ENCODE peak calls at places on chromosome 18, in five cellular contexts. M is IMR-90; Q is AG04449; O is CD8-positive, alpha-beta T cell; P is retinal pigment epithelial cell. X is an unnamed sample.

GRCh38 chr18:62777814-62778213 is 62.5 kb downstream of the PHLPP1 start:
- DNase-seq in Q (no peak), P (no peak), O (no peak), M (peak), X (no peak)

GRCh38 chr18:63040788-63041410 is 278.7 kb downstream of the BCL2 start:
- DNase-seq in P (no peak), Q (no peak), M (no peak), O (no peak), X (no peak)

GRCh38 chr18:31497711-31498449 is at the start of gene DSG2:
- DNase-seq in Q (no peak), P (no peak), O (no peak), M (no peak), X (peak)

GRCh38 chr18:35923939-35924338 is 48.5 kb upstream of the RMP24 start:
- DNase-seq in Q (no peak), M (no peak), P (no peak), O (no peak), X (peak)

GRCh38 chr18:46761054-46761769 is 4.4 kb upstream of the ST8SIA5 start:
- DNase-seq in M (no peak), Q (no peak), P (no peak), O (no peak), X (no peak)

GRCh38 chr18:50848038-50848437 is 28.2 kb upstream of the MRO start:
- DNase-seq in M (no peak), O (no peak), P (no peak), Q (no peak), X (no peak)

GRCh38 chr18:70181015-70181414 is 24.5 kb downstream of the RTTN start:
- DNase-seq in O (no peak), M (peak), P (peak), Q (peak), X (no peak)

GRCh38 chr18:48952287-48953095 is 1.7 kb upstream of the SMAD7 start:
- DNase-seq in M (peak), O (no peak), Q (no peak), P (peak), X (peak)

GRCh38 chr18:56115072-56116038 is 523.0 kb downstream of the TXNL1 start:
- DNase-seq in P (no peak), Q (no peak), M (peak), O (no peak), X (no peak)

GRCh38 chr18:34773961-34774754 is 64.1 kb downstream of the DTNA start:
- DNase-seq in P (peak), Q (no peak), O (no peak), M (peak), X (no peak)

GRCh38 chr18:13423352-13423751 is 204.8 kb downstream of the LDLRAD4 start:
- DNase-seq in P (no peak), M (no peak), Q (no peak), O (no peak), X (no peak)

GRCh38 chr18:51192026-51192425 is 5.5 kb downstream of the MEX3C start:
- DNase-seq in Q (no peak), O (no peak), M (no peak), P (no peak), X (no peak)

GRCh38 chr18:35474884-35475283 is 22.9 kb downstream of the INO80C start:
- DNase-seq in Q (no peak), O (no peak), M (no peak), P (no peak), X (no peak)

GRCh38 chr18:39806519-39806918 is 2148.5 kb upstream of the PIK3C3 start:
- DNase-seq in P (peak), M (no peak), Q (no peak), O (no peak), X (no peak)

GRCh38 chr18:25235648-25236047 is 116.3 kb downstream of the ZNF521 start:
- DNase-seq in M (no peak), Q (no peak), O (no peak), P (no peak), X (no peak)

GRCh38 chr18:38497281-38497680 is 931.7 kb upstream of the CELF4 start:
- DNase-seq in P (no peak), O (no peak), M (no peak), Q (no peak), X (no peak)

GRCh38 chr18:34978953-34979608 is 62.1 kb upstream of the MAPRE2 start:
- DNase-seq in Q (peak), M (peak), P (peak), O (peak), X (peak)

GRCh38 chr18:7789853-7790552 is 222.9 kb downstream of the PTPRM start:
- DNase-seq in P (no peak), Q (no peak), O (no peak), M (peak), X (no peak)

GRCh38 chr18:30556112-30556511 is 486.4 kb downstream of the DSC3 start:
- DNase-seq in M (no peak), P (no peak), Q (no peak), O (no peak), X (no peak)

GRCh38 chr18:72360628-72361027 is 183.5 kb downstream of the CBLN2 start:
- DNase-seq in M (no peak), P (no peak), Q (no peak), O (no peak), X (no peak)

GRCh38 chr18:68429809-68430208 is 285.1 kb downstream of the TMX3 start:
- DNase-seq in P (no peak), O (no peak), M (peak), Q (no peak), X (no peak)

GRCh38 chr18:74430231-74430630 is 26.9 kb downstream of the DIPK1C start:
- DNase-seq in O (no peak), M (no peak), P (no peak), Q (no peak), X (no peak)

GRCh38 chr18:74631242-74632087 is 33.8 kb downstream of the ZNF407 start:
- DNase-seq in O (no peak), P (no peak), M (peak), Q (no peak), X (no peak)

GRCh38 chr18:75548353-75548752 is 120.8 kb upstream of the SMIM21 start:
- DNase-seq in M (no peak), P (no peak), Q (no peak), O (no peak), X (peak)

GRCh38 chr18:31736630-31737029 is 24.1 kb downstream of the SLC25A52 start:
- DNase-seq in M (no peak), O (no peak), P (no peak), Q (no peak), X (no peak)

GRCh38 chr18:40949138-40949949 is 1005.7 kb upstream of the PIK3C3 start:
- DNase-seq in Q (no peak), O (no peak), P (no peak), M (no peak), X (no peak)

GRCh38 chr18:26551217-26551708 is 2.9 kb upstream of the KCTD1 start:
- DNase-seq in P (no peak), O (no peak), Q (no peak), M (no peak), X (no peak)

GRCh38 chr18:2139676-2140075 is 431.6 kb downstream of the METTL4 start:
- DNase-seq in O (no peak), Q (no peak), P (peak), M (no peak), X (no peak)

GRCh38 chr18:56807883-56808282 is 156.7 kb downstream of the WDR7 start:
- DNase-seq in Q (no peak), O (no peak), P (no peak), M (no peak), X (no peak)

GRCh38 chr18:61741881-61742280 is 150.9 kb downstream of the RNF152 start:
- DNase-seq in Q (no peak), M (no peak), O (no peak), P (no peak), X (no peak)

GRCh38 chr18:3255611-3256165 is 6.2 kb upstream of the MYL12B start:
- DNase-seq in M (no peak), O (no peak), Q (no peak), P (no peak), X (no peak)

GRCh38 chr18:48342125-48342524 is 67.1 kb downstream of the ZBTB7C start:
- DNase-seq in Q (no peak), M (no peak), O (no peak), P (no peak), X (no peak)

GRCh38 chr18:36465970-36466369 is 168.5 kb downstream of the FHOD3 start:
- DNase-seq in P (no peak), M (no peak), O (no peak), Q (no peak), X (no peak)

GRCh38 chr18:49725809-49726514 is 87.4 kb downstream of the ACAA2 start:
- DNase-seq in Q (peak), P (peak), O (no peak), M (peak), X (peak)

GRCh38 chr18:61850756-61851155 is 42.1 kb downstream of the RNF152 start:
- DNase-seq in Q (no peak), P (no peak), O (no peak), M (no peak), X (no peak)

GRCh38 chr18:13611616-13612110 is 114.7 kb downstream of the FAM210A start:
- DNase-seq in O (no peak), M (peak), P (no peak), Q (no peak), X (no peak)

GRCh38 chr18:55735199-55735855 is 147.3 kb upstream of the TCF4 start:
- DNase-seq in M (no peak), P (no peak), O (no peak), Q (no peak), X (no peak)

GRCh38 chr18:31819106-31819924 is 58.6 kb upstream of the SLC25A52 start:
- DNase-seq in O (no peak), M (peak), Q (peak), P (peak), X (no peak)

DNA sequence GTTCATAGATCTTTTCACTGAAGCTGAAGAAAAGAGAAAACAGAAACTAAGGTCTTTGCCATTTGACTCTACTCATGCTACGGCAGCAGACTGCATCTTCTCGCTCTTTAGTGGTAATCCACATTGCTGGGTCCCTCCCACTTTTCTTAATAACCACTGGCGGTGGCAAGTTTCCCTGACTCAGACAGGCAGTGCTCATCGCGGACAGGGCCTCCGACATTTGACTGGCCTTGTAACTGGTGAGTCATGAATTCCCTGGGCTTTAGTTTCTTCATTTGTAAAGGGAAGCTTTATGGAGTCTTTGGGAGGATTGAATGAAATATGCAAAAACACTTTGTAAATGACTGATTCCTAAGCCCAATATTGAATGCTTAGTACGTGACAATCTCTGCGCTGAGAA is 238.2 kb upstream of the RBBP8 start:
- DNase-seq in P (peak), M (peak), Q (peak), O (no peak), X (peak)
- H3K4me3 ChIP-seq in P (no peak), M (peak), Q (no peak), O (no peak), X (no peak)

DNA sequence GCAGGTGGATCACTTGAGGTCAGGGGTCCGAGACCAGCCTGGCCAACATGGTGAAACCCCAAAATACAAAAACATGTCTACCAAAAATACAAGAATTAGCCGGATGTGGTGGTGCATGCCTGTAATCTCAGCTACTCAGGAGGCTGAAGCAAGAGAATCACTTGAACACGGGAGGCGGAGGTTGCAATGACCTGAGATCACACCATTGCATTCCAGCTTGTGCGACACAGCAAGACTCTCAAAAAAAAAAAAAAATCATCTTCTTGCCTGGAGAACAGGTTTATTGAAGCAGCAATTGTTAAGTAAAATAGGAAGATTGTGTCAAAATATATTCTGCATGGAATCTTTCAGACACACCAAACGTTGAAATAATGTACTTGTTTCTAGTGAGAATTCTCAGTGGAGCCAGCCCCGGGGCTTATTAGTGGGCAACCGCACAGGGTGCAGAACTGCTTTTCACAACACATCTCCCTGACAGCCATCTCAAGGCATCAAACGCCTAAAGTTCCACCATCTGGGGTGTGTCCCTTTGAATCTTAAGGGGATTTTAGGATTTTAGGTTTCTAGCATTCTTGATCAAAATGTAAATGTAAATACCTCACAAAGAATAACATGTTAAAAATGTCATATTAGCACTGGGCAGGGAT is 28.6 kb upstream of the PPP4R1 start:
- DNase-seq in P (no peak), Q (no peak), O (no peak), M (no peak), X (no peak)
- H3K4me3 ChIP-seq in P (no peak), Q (no peak), O (no peak), M (no peak), X (no peak)

GRCh38 chr18:12406376-12407111 is 1.2 kb upstream of the PRELID3A start:
- DNase-seq in Q (no peak), P (no peak), O (no peak), M (no peak), X (no peak)

GRCh38 chr18:12410121-12410520 is 2.4 kb downstream of the PRELID3A start:
- DNase-seq in M (no peak), Q (no peak), P (no peak), O (no peak), X (no peak)

GRCh38 chr18:12408247-12408869 is 629 bp downstream of the PRELID3A start:
- DNase-seq in M (no peak), P (no peak), O (no peak), Q (no peak), X (peak)

GRCh38 chr18:12411456-12411855 is 3.7 kb downstream of the PRELID3A start:
- DNase-seq in Q (no peak), O (no peak), P (no peak), M (no peak), X (no peak)

DNA sequence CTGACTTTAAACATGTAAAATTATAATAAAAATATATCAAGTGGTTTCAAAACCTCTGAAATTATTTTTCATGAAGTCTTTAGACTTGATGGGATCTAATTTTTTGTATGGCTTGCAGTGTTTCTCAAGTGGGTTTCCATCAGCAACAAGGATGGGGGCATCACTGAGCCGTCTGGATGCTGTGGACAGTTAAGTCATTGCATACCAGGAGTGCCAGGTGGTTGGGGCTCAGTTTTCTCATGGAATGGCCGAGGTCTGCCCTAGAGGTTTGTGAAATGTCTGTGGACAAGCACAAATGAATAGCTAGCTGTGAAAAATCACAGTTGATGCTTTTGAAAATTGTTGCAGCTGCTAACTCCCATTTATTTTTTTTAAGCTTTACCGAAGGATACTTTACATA is 1.7 kb downstream of the PRELID3A start:
- DNase-seq in P (no peak), Q (no peak), O (no peak), M (peak), X (no peak)
- H3K4me3 ChIP-seq in P (no peak), Q (no peak), O (no peak), M (no peak), X (no peak)

GRCh38 chr18:5425721-5426120 is 118.1 kb downstream of the EPB41L3 start:
- DNase-seq in P (no peak), O (no peak), Q (no peak), M (no peak), X (no peak)
- H3K4me3 ChIP-seq in P (no peak), O (no peak), Q (no peak), M (no peak), X (no peak)

GRCh38 chr18:52340466-52341378 is 725 bp downstream of the DCC start:
- DNase-seq in M (no peak), P (no peak), O (no peak), Q (no peak), X (no peak)

GRCh38 chr18:52343731-52344340 is 3.8 kb downstream of the DCC start:
- DNase-seq in M (no peak), Q (no peak), P (no peak), O (no peak), X (no peak)

GRCh38 chr18:52343138-52343537 is 3.1 kb downstream of the DCC start:
- DNase-seq in Q (no peak), P (no peak), M (peak), O (no peak), X (no peak)

GRCh38 chr18:52339891-52340371 is at the start of gene DCC:
- DNase-seq in Q (peak), O (no peak), P (peak), M (peak), X (peak)

DNA sequence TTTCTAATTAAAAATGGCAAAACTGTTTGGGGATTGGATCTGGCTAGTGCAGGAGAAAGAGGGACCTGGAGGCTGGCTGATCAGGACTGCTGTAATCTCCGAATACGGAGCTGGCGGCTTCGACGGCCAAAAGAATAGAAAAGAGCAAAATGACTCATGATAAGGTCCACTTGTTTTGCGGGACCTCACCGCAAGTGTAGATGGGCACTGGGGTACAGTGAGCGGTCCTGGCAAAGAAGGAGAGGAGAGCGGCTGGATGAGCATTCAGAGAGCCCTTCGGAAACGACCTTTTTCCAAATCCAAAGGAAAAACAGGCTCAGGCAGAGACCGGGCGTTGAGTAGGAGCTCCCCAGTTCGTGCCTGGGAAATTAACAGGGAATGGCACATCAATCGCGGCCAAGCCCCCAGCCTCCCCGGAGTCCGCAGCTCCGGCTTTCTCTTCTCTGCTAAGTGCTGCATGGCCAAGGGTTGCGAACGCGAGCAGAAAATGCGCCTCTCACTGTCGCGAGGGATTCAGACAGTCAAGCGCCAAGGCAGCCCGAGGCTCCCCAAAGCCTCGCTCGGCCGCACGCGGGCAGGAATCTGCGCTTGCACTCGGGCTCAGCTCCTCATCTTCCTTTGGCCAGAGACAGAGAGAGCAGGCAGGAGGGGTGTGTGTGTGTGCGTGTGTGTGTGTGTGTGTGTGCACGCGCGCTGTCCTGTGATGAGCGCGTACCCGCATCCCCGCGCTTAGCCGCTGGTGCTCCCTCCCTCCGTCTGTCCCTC is 1.8 kb downstream of the DCC start:
- DNase-seq in P (no peak), Q (no peak), M (no peak), O (no peak), X (no peak)
- H3K4me3 ChIP-seq in P (peak), Q (peak), M (no peak), O (no peak), X (no peak)

GRCh38 chr18:12373032-12373770 is 3.8 kb downstream of the AFG3L2 start:
- DNase-seq in O (no peak), M (no peak), Q (no peak), P (no peak), X (no peak)
- H3K4me3 ChIP-seq in O (no peak), M (no peak), Q (no peak), P (no peak), X (no peak)

X was measured in lung.